ENCODE peak calls at places on chromosomes 11 and 22, in seven cellular contexts. V is stimulated activated CD4-positive, alpha-beta T cell treated with anti-CD3 and anti-CD28 coated beads, Interleukin-1b, Interleukin-23, amount 100 ng/mL, for 24 hours; U is activated CD4-positive, CD25-positive, alpha-beta regulatory T cell; M is HFFc6; K is NCI-H2171 treated with DMSO at 0.1 percent for 48 hours; D is CD8-positive, alpha-beta memory T cell; Z is A549. I is an unnamed sample.

GRCh38 chr11:71384561-71384960 is 63.6 kb downstream of the DHCR7 start:
- DNase-seq in V (no peak), U (no peak), M (no peak), K (no peak), D (no peak), Z (no peak), I (no peak)

GRCh38 chr11:1568451-1568911 is 3.6 kb downstream of the DUSP8 start:
- DNase-seq in V (no peak), U (no peak), M (no peak), K (no peak), D (peak), Z (no peak), I (no peak)

GRCh38 chr11:65301491-65302329 is 13.0 kb upstream of the CDC42EP2 start:
- DNase-seq in V (no peak), U (no peak), M (no peak), K (no peak), D (no peak), Z (no peak), I (no peak)

GRCh38 chr22:21102659-21103267 is 57.0 kb downstream of the LRRC74B start:
- DNase-seq in V (peak), U (peak), M (peak), K (no peak), D (peak), Z (peak), I (peak)

GRCh38 chr11:78645226-78646202 is 70.8 kb upstream of the NARS2 start:
- DNase-seq in V (peak), U (no peak), M (peak), K (peak), D (peak), Z (peak), I (no peak)

GRCh38 chr11:68038226-68038717 is 553 bp upstream of the TCIRG1 start:
- DNase-seq in V (no peak), U (no peak), M (no peak), K (no peak), D (no peak), Z (no peak), I (no peak)

GRCh38 chr22:24697671-24698082 is 76.8 kb downstream of the PIWIL3 start:
- DNase-seq in V (no peak), U (no peak), M (no peak), K (peak), D (no peak), Z (no peak), I (no peak)

GRCh38 chr11:304915-305833 is 2.4 kb upstream of the IFITM2 start:
- DNase-seq in V (no peak), U (no peak), M (peak), K (peak), D (peak), Z (peak), I (peak)

GRCh38 chr22:49332691-49333090 is 495.0 kb downstream of the BRD1 start:
- DNase-seq in V (no peak), U (no peak), M (no peak), K (no peak), D (no peak), Z (no peak), I (no peak)

GRCh38 chr11:80007616-80008015 is 566.8 kb upstream of the TENM4 start:
- DNase-seq in V (no peak), U (no peak), M (no peak), K (no peak), D (no peak), Z (no peak), I (no peak)

GRCh38 chr22:49502126-49502826 is 325.4 kb downstream of the BRD1 start:
- DNase-seq in V (no peak), U (no peak), M (no peak), K (no peak), D (no peak), Z (peak), I (no peak)

GRCh38 chr11:29231586-29231985 is 785.2 kb downstream of the KCNA4 start:
- DNase-seq in V (no peak), U (no peak), M (no peak), K (no peak), D (no peak), Z (no peak), I (no peak)

GRCh38 chr11:3229673-3230630 is 2.3 kb downstream of the MRGPRE start:
- DNase-seq in V (no peak), U (no peak), M (no peak), K (no peak), D (no peak), Z (no peak), I (no peak)

GRCh38 chr22:48070083-48070482 is 1307.6 kb downstream of the TBC1D22A start:
- DNase-seq in V (no peak), U (no peak), M (no peak), K (no peak), D (no peak), Z (no peak), I (no peak)

GRCh38 chr11:61092280-61092766 is 10.0 kb upstream of the CD5 start:
- DNase-seq in V (no peak), U (no peak), M (no peak), K (no peak), D (peak), Z (no peak), I (no peak)

GRCh38 chr22:32311551-32312071 is 46.1 kb upstream of the RFPL3 start:
- DNase-seq in V (no peak), U (no peak), M (no peak), K (peak), D (no peak), Z (no peak), I (no peak)

GRCh38 chr22:39481054-39481453 is 21.0 kb upstream of the MIEF1 start:
- DNase-seq in V (no peak), U (no peak), M (no peak), K (no peak), D (no peak), Z (no peak), I (no peak)

GRCh38 chr11:77163271-77163670 is 35.2 kb downstream of the MYO7A start:
- DNase-seq in V (no peak), U (no peak), M (no peak), K (no peak), D (no peak), Z (no peak), I (no peak)

GRCh38 chr11:9066432-9066925 is 24.9 kb downstream of the SCUBE2 start:
- DNase-seq in V (no peak), U (no peak), M (no peak), K (no peak), D (no peak), Z (no peak), I (no peak)

GRCh38 chr22:32457031-32457430 is 7.2 kb downstream of the BPIFC start:
- DNase-seq in V (no peak), U (no peak), M (no peak), K (no peak), D (no peak), Z (no peak), I (no peak)

GRCh38 chr11:76206327-76207081 is at the start of gene WNT11:
- DNase-seq in V (no peak), U (no peak), M (no peak), K (peak), D (peak), Z (peak), I (no peak)

GRCh38 chr11:85423331-85423730 is 203.8 kb downstream of the DLG2 start:
- DNase-seq in V (no peak), U (no peak), M (no peak), K (peak), D (no peak), Z (no peak), I (no peak)

GRCh38 chr22:42262964-42263363 is 7.5 kb downstream of the TCF20 start:
- DNase-seq in V (no peak), U (no peak), M (no peak), K (no peak), D (no peak), Z (no peak), I (no peak)

GRCh38 chr11:22256876-22257275 is 64.0 kb downstream of the ANO5 start:
- DNase-seq in V (no peak), U (no peak), M (no peak), K (no peak), D (no peak), Z (no peak), I (no peak)

GRCh38 chr11:73361953-73362776 is 14.0 kb upstream of the RELT start:
- DNase-seq in V (no peak), U (no peak), M (no peak), K (no peak), D (no peak), Z (no peak), I (no peak)